ENCODE peak calls at places on chromosomes 7 and 10, in eight cellular contexts. E, R, L, A, Q, F, U and K are unnamed samples.
A peak's percentile ranks its signal among the peaks of the same experiment; 100 is the strongest.

GRCh38 chr10:88497878-88498277 is 85.2 kb downstream of the RNLS start:
- DNase-seq in U (no peak), F (no peak), E (no peak), Q (no peak), L (no peak), A (peak; percentile 38), R (peak; percentile 28), K (no peak)

GRCh38 chr7:74656421-74656910 is 1.1 kb upstream of the GTF2I start:
- DNase-seq in A (no peak), R (peak; percentile 30), F (peak; percentile 75), L (peak; percentile 67), Q (peak; percentile 70), U (no peak), E (peak; percentile 73), K (peak; percentile 41)

GRCh38 chr10:35911233-35911632 is 269.1 kb upstream of the FZD8 start:
- DNase-seq in A (no peak), E (no peak), F (no peak), R (no peak), Q (no peak), U (no peak), L (no peak), K (no peak)

GRCh38 chr10:97842658-97843295 is 6.9 kb upstream of the GOLGA7B start:
- DNase-seq in U (no peak), L (no peak), Q (no peak), F (no peak), E (no peak), R (peak; percentile 34), A (no peak), K (no peak)

GRCh38 chr10:21292763-21293517 is 232.5 kb downstream of the SKIDA1 start:
- DNase-seq in Q (peak; percentile 58), R (peak; percentile 99), F (peak; percentile 25), A (peak; percentile 98), L (peak; percentile 88), E (no peak), U (peak; percentile 52), K (peak; percentile 99)

GRCh38 chr10:131786756-131787605 is 113.8 kb upstream of the PPP2R2D start:
- DNase-seq in U (no peak), E (no peak), A (peak; percentile 35), F (peak; percentile 27), Q (peak; percentile 61), R (peak; percentile 33), L (peak; percentile 25), K (peak; percentile 59)

GRCh38 chr10:114042895-114043531 is 653 bp upstream of the ADRB1 start:
- DNase-seq in Q (peak; percentile 50), F (no peak), E (peak; percentile 57), R (no peak), A (peak; percentile 46), U (peak; percentile 69), L (no peak), K (peak; percentile 63)

GRCh38 chr10:92691042-92691590 is 1.4 kb downstream of the HHEX start:
- DNase-seq in L (peak; percentile 22), F (no peak), A (no peak), R (no peak), Q (peak; percentile 9), E (peak; percentile 50), U (peak; percentile 60), K (no peak)

GRCh38 chr10:15136960-15137359 is 31.5 kb downstream of the NMT2 start:
- DNase-seq in F (no peak), L (no peak), U (no peak), E (no peak), R (peak; percentile 50), A (peak; percentile 64), Q (no peak), K (peak; percentile 30)

GRCh38 chr10:102600816-102601215 is 43.5 kb upstream of the TRIM8 start:
- DNase-seq in Q (no peak), U (no peak), A (no peak), F (no peak), R (no peak), E (no peak), L (no peak), K (no peak)

GRCh38 chr10:98460837-98461499 is 14.2 kb upstream of the HPS1 start:
- DNase-seq in E (no peak), Q (peak; percentile 83), F (peak; percentile 75), R (peak; percentile 93), A (peak; percentile 93), U (no peak), L (peak; percentile 86), K (peak; percentile 93)

GRCh38 chr10:127872871-127873600 is 19.7 kb downstream of the CLRN3 start:
- DNase-seq in A (peak; percentile 4), R (peak; percentile 34), E (peak; percentile 76), F (no peak), U (no peak), L (no peak), Q (peak; percentile 26), K (no peak)

GRCh38 chr7:2614646-2615330 is 17.0 kb upstream of the TTYH3 start:
- DNase-seq in Q (peak; percentile 52), U (no peak), L (no peak), R (no peak), F (peak; percentile 52), E (no peak), A (no peak), K (no peak)

GRCh38 chr7:73679709-73680108 is 3.5 kb downstream of the DNAJC30 start:
- DNase-seq in F (no peak), R (no peak), U (no peak), L (no peak), Q (no peak), E (no peak), A (no peak), K (no peak)

GRCh38 chr7:128777156-128778123 is 1.8 kb upstream of the OPN1SW start:
- DNase-seq in F (no peak), Q (no peak), A (no peak), L (no peak), R (peak; percentile 62), U (no peak), E (no peak), K (peak; percentile 53)

GRCh38 chr7:133586253-133586652 is 333.4 kb downstream of the EXOC4 start:
- DNase-seq in R (no peak), E (no peak), F (no peak), L (no peak), U (no peak), A (no peak), Q (no peak), K (no peak)

GRCh38 chr7:127550247-127550646 is 35.1 kb downstream of the GCC1 start:
- DNase-seq in E (no peak), U (no peak), F (no peak), L (no peak), Q (no peak), A (no peak), R (no peak), K (peak; percentile 2)
- TF ChIP-seq CTCF in E (no peak), U (no peak), F (peak; percentile 51), L (no peak), Q (no peak), A (peak; percentile 20), R (peak; percentile 26), K (peak; percentile 41)

GRCh38 chr7:92717982-92718716 is 118.2 kb downstream of the CDK6 start:
- DNase-seq in Q (peak; percentile 73), A (peak; percentile 57), L (peak; percentile 68), F (no peak), R (peak; percentile 67), E (peak; percentile 59), U (peak; percentile 48), K (peak; percentile 52)
- H3K4me3 ChIP-seq in Q (peak overlapping the region; percentile 8), A (peak overlapping the region; percentile 58), L (peak overlapping the region; percentile 13), F (no peak overlapping the region), R (no peak overlapping the region), E (peak overlapping the region; percentile 4), U (peak overlapping the region; percentile 47), K (no peak overlapping the region)

GRCh38 chr10:61705022-61705675 is 42.4 kb downstream of the CABCOCO1 start:
- DNase-seq in R (no peak), Q (no peak), L (no peak), A (no peak), E (no peak), F (no peak), U (no peak), K (no peak)

GRCh38 chr10:61701055-61701705 is 38.5 kb downstream of the CABCOCO1 start:
- DNase-seq in A (peak; percentile 4), R (peak; percentile 3), U (no peak), E (no peak), F (no peak), L (no peak), Q (no peak), K (no peak)
- TF ChIP-seq CTCF in A (peak; percentile 28), R (peak; percentile 16), U (no peak), E (no peak), F (no peak), L (no peak), Q (no peak), K (no peak)

GRCh38 chr10:119020627-119020946 is 8.9 kb upstream of the NANOS1 start:
- DNase-seq in R (no peak), F (no peak), E (no peak), U (no peak), L (peak; percentile 90), A (peak; percentile 24), Q (no peak), K (no peak)
- H3K4me3 ChIP-seq in R (no peak overlapping the region), F (no peak overlapping the region), E (no peak overlapping the region), U (no peak overlapping the region), L (no peak overlapping the region), A (no peak overlapping the region), Q (no peak overlapping the region), K (no peak overlapping the region)

GRCh38 chr7:79810945-79811344 is 323.7 kb upstream of the GNAI1 start:
- DNase-seq in R (peak; percentile 22), A (peak; percentile 23), L (no peak), Q (no peak), E (no peak), F (no peak), U (no peak), K (peak; percentile 58)

DNA sequence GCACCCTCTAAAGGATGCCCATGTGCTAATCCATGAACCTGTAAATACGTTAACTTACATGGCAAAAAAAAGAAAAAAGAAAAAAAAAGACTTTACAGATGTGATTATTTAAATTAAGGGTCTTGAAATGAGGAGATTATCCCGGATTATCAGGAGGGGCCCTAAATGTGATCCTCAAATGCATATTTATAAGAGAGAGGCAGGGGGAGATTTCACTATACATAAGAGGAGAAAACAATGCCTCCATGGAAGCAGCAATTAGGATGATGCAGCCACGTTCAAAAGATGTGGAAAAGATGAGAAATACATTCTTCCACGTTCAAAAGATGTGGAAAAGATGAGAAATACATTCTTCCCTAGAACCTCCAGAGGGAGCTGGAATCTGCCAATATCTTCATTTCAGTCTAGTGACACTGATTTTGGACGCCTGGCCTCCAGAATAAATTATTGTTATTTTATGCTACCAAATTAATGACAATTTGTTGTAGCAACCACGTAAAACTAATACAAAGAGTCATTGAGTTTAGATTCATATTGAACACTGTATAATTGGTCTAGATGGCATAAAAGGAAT is 328.4 kb upstream of the GNAI1 start:
- DNase-seq in A (peak; percentile 62), F (no peak), L (no peak), R (peak; percentile 57), E (no peak), Q (no peak), U (no peak), K (peak; percentile 70)
- TF ChIP-seq CTCF in A (peak; percentile 61), F (peak; percentile 60), L (no peak), R (peak; percentile 54), E (no peak), Q (no peak), U (no peak), K (peak; percentile 65)

DNA sequence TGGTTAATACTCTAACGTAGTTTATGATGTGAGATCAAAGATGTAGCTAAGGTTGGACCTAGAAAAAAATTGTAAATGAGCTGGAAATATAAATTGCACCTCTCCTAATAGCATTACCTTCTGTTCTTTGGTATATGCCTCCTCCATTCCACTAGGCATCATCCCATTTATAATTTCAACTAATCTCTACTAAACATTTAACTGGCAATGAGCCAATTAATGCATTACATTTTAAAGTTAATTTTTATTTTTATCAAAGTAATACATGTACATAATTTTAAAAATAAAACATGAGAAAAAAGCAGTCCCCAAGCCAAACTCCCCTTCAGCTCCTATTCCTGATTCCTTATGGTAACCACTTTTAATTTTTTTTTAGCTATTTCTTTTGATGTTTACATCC is 35.1 kb upstream of the SKAP2 start:
- DNase-seq in L (no peak), E (no peak), A (no peak), Q (no peak), U (no peak), F (no peak), R (no peak), K (no peak)
- H3K4me3 ChIP-seq in L (no peak overlapping the region), E (no peak overlapping the region), A (no peak overlapping the region), Q (no peak overlapping the region), U (no peak overlapping the region), F (no peak overlapping the region), R (no peak overlapping the region), K (no peak overlapping the region)